ENCODE peak calls at places on chromosomes 13 and 19, in four cellular contexts. K, M, V and J are unnamed samples.

GRCh38 chr19:41116261-41116660 is 2.0 kb downstream of the CYP2F1 start:
- DNase-seq in K (no peak), M (no peak), V (no peak), J (no peak)

GRCh38 chr19:41696402-41697197 is 8.5 kb upstream of the CEACAM7 start:
- DNase-seq in K (no peak), M (no peak), V (no peak), J (peak)

GRCh38 chr13:34678154-34678553 is 263.9 kb upstream of the NBEA start:
- DNase-seq in K (no peak), M (no peak), V (no peak), J (no peak)

GRCh38 chr19:38544569-38545315 is 73.0 kb downstream of the MAP4K1 start:
- DNase-seq in K (no peak), M (no peak), V (no peak), J (no peak)

GRCh38 chr13:43572601-43573360 is 214.0 kb downstream of the ENOX1 start:
- DNase-seq in K (no peak), M (no peak), V (no peak), J (no peak)

GRCh38 chr13:113904411-113904810 is 40.5 kb upstream of the GAS6 start:
- DNase-seq in K (no peak), M (peak), V (no peak), J (peak)

GRCh38 chr19:1172353-1173159 is 1.5 kb downstream of the SBNO2 start:
- DNase-seq in K (no peak), M (peak), V (no peak), J (peak)

GRCh38 chr13:101612736-101613135 is 160.3 kb downstream of the ITGBL1 start:
- DNase-seq in K (no peak), M (no peak), V (no peak), J (no peak)

GRCh38 chr13:104837756-104838155 is 1697.7 kb downstream of the EFNB2 start:
- DNase-seq in K (no peak), M (no peak), V (no peak), J (no peak)

GRCh38 chr19:18895038-18895827 is 725 bp downstream of the CERS1 start:
- DNase-seq in K (no peak), M (peak), V (no peak), J (no peak)

GRCh38 chr13:112831196-112831595 is 137.8 kb upstream of the MCF2L start:
- DNase-seq in K (no peak), M (no peak), V (no peak), J (peak)

GRCh38 chr13:114213980-114214379 is 20.7 kb upstream of the CDC16 start:
- DNase-seq in K (no peak), M (no peak), V (no peak), J (no peak)

GRCh38 chr19:1751367-1752008 is 1.8 kb upstream of the ONECUT3 start:
- DNase-seq in K (no peak), M (no peak), V (no peak), J (no peak)

GRCh38 chr13:66036024-66036614 is 1194.0 kb downstream of the PCDH9 start:
- DNase-seq in K (no peak), M (no peak), V (no peak), J (no peak)

GRCh38 chr19:37933965-37934364 is 27.0 kb downstream of the SIPA1L3 start:
- DNase-seq in K (no peak), M (no peak), V (no peak), J (peak)

GRCh38 chr19:3343619-3344502 is 22.5 kb upstream of the NFIC start:
- DNase-seq in K (peak), M (peak), V (no peak), J (peak)
- TF ChIP-seq CTCF in K (no peak), M (no peak), V (no peak), J (peak)

GRCh38 chr13:46152627-46153328 is 29.2 kb downstream of the LCP1 start:
- DNase-seq in K (no peak), M (no peak), V (no peak), J (no peak)

GRCh38 chr13:46150134-46150693 is 31.8 kb downstream of the LCP1 start:
- DNase-seq in K (no peak), M (no peak), V (no peak), J (no peak)

GRCh38 chr13:46158222-46158621 is 23.8 kb downstream of the LCP1 start:
- DNase-seq in K (no peak), M (no peak), V (no peak), J (no peak)

GRCh38 chr13:46158983-46159382 is 23.0 kb downstream of the LCP1 start:
- DNase-seq in K (no peak), M (no peak), V (no peak), J (no peak)

DNA sequence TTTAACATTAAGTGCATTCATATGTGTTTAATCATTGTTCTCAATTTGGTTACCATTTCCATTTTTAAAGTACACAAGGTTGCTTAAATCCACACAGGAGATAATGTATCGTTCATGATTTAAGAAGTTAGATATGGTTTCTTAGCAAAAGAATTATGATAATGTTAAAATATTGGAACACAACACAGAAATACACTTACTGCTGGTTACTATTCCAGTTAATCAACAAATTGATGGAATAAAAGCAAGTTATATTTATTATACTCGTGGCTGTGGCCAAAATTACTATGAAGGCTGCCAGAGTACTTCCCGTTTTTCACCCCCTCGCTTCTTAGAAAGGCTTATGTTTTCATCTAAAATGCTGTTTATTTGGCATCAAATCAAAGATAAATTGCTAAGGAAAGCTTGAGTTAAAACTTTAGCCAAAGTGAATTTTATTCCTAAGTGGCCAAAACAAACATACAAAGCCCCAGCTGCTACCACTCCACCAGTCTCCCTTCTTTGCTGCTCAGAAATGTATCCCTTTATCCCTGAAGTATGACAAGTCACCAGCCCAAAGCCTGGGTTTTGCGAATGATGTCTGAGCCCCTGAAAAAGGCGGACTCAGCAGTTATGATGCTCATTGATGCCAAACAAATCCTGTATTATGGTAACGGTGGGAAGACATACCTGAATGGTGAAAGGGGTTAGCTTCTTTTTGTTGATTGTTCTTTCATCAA is 27.7 kb downstream of the LCP1 start:
- DNase-seq in K (no peak), M (no peak), V (no peak), J (no peak)
- TF ChIP-seq CTCF in K (no peak), M (no peak), V (no peak), J (no peak)

DNA sequence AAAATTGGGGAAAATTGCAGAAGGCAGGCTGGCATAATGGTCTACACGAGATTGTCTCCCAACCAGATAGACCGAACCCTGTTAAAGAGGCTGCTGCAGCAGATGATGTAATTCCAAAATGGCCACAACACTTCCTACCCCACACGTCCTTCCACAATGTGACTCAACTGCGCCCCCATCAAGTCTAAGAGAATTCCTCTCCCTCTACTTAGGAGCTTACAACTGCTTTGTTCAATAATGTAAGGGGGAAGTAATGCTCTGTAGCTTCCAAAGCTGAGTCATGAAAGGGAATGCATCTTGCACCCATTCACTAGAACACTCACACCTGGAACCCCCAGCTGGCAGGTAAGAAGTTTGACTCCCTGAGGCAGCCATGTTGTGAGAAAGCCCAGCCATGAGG is 117.8 kb upstream of the IRS2 start:
- DNase-seq in K (no peak), M (no peak), V (no peak), J (no peak)
- TF ChIP-seq CTCF in K (no peak), M (no peak), V (no peak), J (no peak)

DNA sequence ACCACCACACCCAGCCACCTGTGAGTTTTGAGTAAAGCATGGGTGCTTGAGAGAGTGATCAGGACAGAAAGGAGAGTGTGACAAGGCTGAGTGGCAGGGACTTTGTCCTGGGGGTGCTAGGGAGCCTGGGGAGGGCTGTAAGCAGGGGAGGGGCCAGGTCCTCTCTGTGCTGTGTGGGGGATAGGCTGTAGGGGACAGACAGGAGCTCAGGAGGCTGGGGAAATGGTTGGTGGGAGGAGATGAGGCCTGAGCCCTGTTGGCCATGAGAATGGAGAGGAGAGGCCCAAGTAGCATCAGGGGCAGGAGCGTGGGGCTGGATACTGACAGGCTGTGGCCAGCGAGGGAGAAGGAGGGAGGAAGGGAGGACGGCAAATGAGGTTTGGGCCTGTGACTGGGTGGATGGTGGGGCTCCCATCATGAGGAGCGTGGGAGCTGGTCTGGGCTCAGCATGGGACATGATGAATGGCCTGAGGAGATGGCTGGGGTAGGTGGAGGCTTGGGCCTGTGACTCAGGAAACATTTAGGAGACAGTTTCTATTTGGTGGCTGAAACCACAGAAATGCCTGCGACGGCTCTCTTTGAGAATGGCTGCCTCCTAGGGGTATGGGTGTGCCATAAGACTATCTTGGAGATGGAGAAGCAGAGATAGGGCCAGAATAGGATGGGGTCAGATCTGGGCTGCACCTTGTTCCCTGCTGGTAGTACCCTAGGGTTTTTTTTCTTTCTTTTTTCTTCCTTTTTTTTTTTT is 25.0 kb downstream of the GRIN2D start:
- DNase-seq in K (no peak), M (no peak), V (no peak), J (no peak)
- TF ChIP-seq CTCF in K (no peak), M (no peak), V (no peak), J (no peak)

GRCh38 chr13:44575741-44576395 is at the start of gene TSC22D1:
- DNase-seq in K (peak), M (peak), V (no peak), J (peak)

GRCh38 chr13:44574466-44574855 is 1.7 kb downstream of the TSC22D1 start:
- DNase-seq in K (no peak), M (no peak), V (no peak), J (no peak)

GRCh38 chr13:44575035-44575434 is 1.1 kb downstream of the TSC22D1 start:
- DNase-seq in K (no peak), M (no peak), V (no peak), J (no peak)

GRCh38 chr13:44573071-44573470 is 3.1 kb downstream of the TSC22D1 start:
- DNase-seq in K (no peak), M (no peak), V (no peak), J (no peak)

GRCh38 chr13:44573790-44574465 is 2.2 kb downstream of the TSC22D1 start:
- DNase-seq in K (no peak), M (no peak), V (no peak), J (no peak)
- TF ChIP-seq CTCF in K (no peak), M (no peak), V (no peak), J (peak)

GRCh38 chr13:92734068-92734467 is 492.5 kb upstream of the GPC6 start:
- DNase-seq in K (no peak), M (no peak), V (no peak), J (no peak)

GRCh38 chr13:92739306-92739818 is 487.2 kb upstream of the GPC6 start:
- DNase-seq in K (no peak), M (no peak), V (no peak), J (no peak)

GRCh38 chr13:92735909-92736308 is 490.7 kb upstream of the GPC6 start:
- DNase-seq in K (no peak), M (no peak), V (no peak), J (no peak)

GRCh38 chr13:92734545-92734944 is 492.1 kb upstream of the GPC6 start:
- DNase-seq in K (no peak), M (no peak), V (no peak), J (no peak)
- TF ChIP-seq CTCF in K (no peak), M (no peak), V (no peak), J (no peak)

GRCh38 chr13:81874253-81874652 is 1533.3 kb upstream of the SPRY2 start:
- DNase-seq in K (no peak), M (no peak), V (no peak), J (no peak)

GRCh38 chr13:81874681-81875661 is 1534.0 kb upstream of the SPRY2 start:
- DNase-seq in K (no peak), M (no peak), V (no peak), J (no peak)

GRCh38 chr13:81872581-81872980 is 1531.7 kb upstream of the SPRY2 start:
- DNase-seq in K (no peak), M (no peak), V (no peak), J (no peak)
- TF ChIP-seq CTCF in K (no peak), M (no peak), V (peak), J (no peak)

GRCh38 chr19:6125571-6125989 is 9.9 kb upstream of the ACSBG2 start:
- DNase-seq in K (peak), M (peak), V (no peak), J (peak)
- TF ChIP-seq CTCF in K (peak), M (peak), V (peak), J (peak)

GRCh38 chr13:99659234-99659633 is 158.0 kb downstream of the TM9SF2 start:
- DNase-seq in K (no peak), M (no peak), V (no peak), J (no peak)

GRCh38 chr13:99658266-99658991 is 157.2 kb downstream of the TM9SF2 start:
- DNase-seq in K (peak), M (peak), V (no peak), J (peak)

GRCh38 chr13:99656092-99656745 is 154.9 kb downstream of the TM9SF2 start:
- DNase-seq in K (peak), M (peak), V (peak), J (peak)

GRCh38 chr13:99656843-99657506 is 155.7 kb downstream of the TM9SF2 start:
- DNase-seq in K (no peak), M (no peak), V (no peak), J (no peak)

GRCh38 chr13:99657848-99658265 is 156.6 kb downstream of the TM9SF2 start:
- DNase-seq in K (no peak), M (no peak), V (no peak), J (peak)
- TF ChIP-seq CTCF in K (no peak), M (no peak), V (no peak), J (no peak)